ENCODE peak calls at places on chromosomes 16 and 17, in six cellular contexts. One of them, this sample, is unnamed.

GRCh38 chr17:28982191-28982793 is 23.5 kb downstream of the SEZ6 start:
- DNase-seq in heart left ventricle: no peak
- DNase-seq in pancreas: no peak
- DNase-seq in effector memory CD4-positive, alpha-beta T cell: peak; percentile 56
- DNase-seq in mesendoderm: peak; percentile 49
- DNase-seq in stomach: no peak
- DNase-seq in this sample: no peak

GRCh38 chr17:19415311-19415710 is 4.3 kb downstream of the RNF112 start:
- DNase-seq in stomach: no peak
- DNase-seq in heart left ventricle: no peak
- DNase-seq in effector memory CD4-positive, alpha-beta T cell: no peak
- DNase-seq in pancreas: no peak
- DNase-seq in mesendoderm: no peak
- DNase-seq in this sample: no peak

GRCh38 chr17:71530227-71530626 is 590.6 kb upstream of the SOX9 start:
- DNase-seq in heart left ventricle: no peak
- DNase-seq in pancreas: no peak
- DNase-seq in stomach: no peak
- DNase-seq in mesendoderm: no peak
- DNase-seq in effector memory CD4-positive, alpha-beta T cell: no peak
- DNase-seq in this sample: no peak

GRCh38 chr16:12078405-12079245 is 102.1 kb downstream of the SNX29 start:
- DNase-seq in stomach: no peak
- DNase-seq in effector memory CD4-positive, alpha-beta T cell: no peak
- DNase-seq in heart left ventricle: no peak
- DNase-seq in pancreas: no peak
- DNase-seq in mesendoderm: no peak
- DNase-seq in this sample: peak; percentile 44

GRCh38 chr16:87060026-87060986 is 256.9 kb downstream of the C16orf95 start:
- DNase-seq in mesendoderm: peak; percentile 48
- DNase-seq in stomach: no peak
- DNase-seq in heart left ventricle: no peak
- DNase-seq in pancreas: no peak
- DNase-seq in effector memory CD4-positive, alpha-beta T cell: no peak
- DNase-seq in this sample: no peak

GRCh38 chr16:81445143-81445922 is 725 bp downstream of the CMIP start:
- DNase-seq in effector memory CD4-positive, alpha-beta T cell: peak; percentile 9
- DNase-seq in mesendoderm: no peak
- DNase-seq in heart left ventricle: no peak
- DNase-seq in stomach: peak; percentile 58
- DNase-seq in pancreas: peak; percentile 55
- DNase-seq in this sample: peak; percentile 73

GRCh38 chr16:85860413-85861094 is 38.4 kb upstream of the IRF8 start:
- DNase-seq in pancreas: no peak
- DNase-seq in stomach: no peak
- DNase-seq in mesendoderm: no peak
- DNase-seq in effector memory CD4-positive, alpha-beta T cell: no peak
- DNase-seq in heart left ventricle: no peak
- DNase-seq in this sample: no peak

GRCh38 chr17:63649813-63650212 is 27.6 kb downstream of the MAP3K3 start:
- DNase-seq in mesendoderm: no peak
- DNase-seq in heart left ventricle: no peak
- DNase-seq in effector memory CD4-positive, alpha-beta T cell: no peak
- DNase-seq in stomach: no peak
- DNase-seq in pancreas: no peak
- DNase-seq in this sample: no peak

DNA sequence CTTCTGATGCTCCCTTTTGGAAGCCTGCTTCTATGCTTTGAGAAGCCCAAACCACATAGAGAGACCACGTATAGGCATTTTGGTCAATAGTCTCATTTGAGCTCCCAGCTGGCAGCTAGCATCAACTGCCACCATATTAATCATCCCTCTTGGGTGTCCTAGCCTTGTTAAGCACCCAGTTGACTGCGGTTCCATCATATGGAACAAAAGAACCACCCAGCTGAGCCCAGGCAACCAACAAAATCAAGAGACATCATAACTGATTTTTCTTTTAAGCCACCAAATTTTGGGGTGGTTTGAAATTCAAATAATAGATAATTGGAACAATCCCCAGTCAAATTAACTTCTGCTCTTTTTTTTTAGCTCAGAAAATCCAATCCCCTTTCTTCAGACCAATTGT is 53.9 kb downstream of the HS3ST3B1 start:
- DNase-seq in heart left ventricle: no peak
- DNase-seq in stomach: no peak
- DNase-seq in mesendoderm: no peak
- DNase-seq in pancreas: no peak
- DNase-seq in effector memory CD4-positive, alpha-beta T cell: no peak
- DNase-seq in this sample: no peak
- H3K4me3 ChIP-seq in heart left ventricle: no peak overlapping the region
- H3K4me3 ChIP-seq in stomach: no peak overlapping the region
- H3K4me3 ChIP-seq in mesendoderm: no peak overlapping the region
- H3K4me3 ChIP-seq in pancreas: no peak overlapping the region
- H3K4me3 ChIP-seq in effector memory CD4-positive, alpha-beta T cell: no peak overlapping the region
- H3K4me3 ChIP-seq in this sample: no peak overlapping the region

DNA sequence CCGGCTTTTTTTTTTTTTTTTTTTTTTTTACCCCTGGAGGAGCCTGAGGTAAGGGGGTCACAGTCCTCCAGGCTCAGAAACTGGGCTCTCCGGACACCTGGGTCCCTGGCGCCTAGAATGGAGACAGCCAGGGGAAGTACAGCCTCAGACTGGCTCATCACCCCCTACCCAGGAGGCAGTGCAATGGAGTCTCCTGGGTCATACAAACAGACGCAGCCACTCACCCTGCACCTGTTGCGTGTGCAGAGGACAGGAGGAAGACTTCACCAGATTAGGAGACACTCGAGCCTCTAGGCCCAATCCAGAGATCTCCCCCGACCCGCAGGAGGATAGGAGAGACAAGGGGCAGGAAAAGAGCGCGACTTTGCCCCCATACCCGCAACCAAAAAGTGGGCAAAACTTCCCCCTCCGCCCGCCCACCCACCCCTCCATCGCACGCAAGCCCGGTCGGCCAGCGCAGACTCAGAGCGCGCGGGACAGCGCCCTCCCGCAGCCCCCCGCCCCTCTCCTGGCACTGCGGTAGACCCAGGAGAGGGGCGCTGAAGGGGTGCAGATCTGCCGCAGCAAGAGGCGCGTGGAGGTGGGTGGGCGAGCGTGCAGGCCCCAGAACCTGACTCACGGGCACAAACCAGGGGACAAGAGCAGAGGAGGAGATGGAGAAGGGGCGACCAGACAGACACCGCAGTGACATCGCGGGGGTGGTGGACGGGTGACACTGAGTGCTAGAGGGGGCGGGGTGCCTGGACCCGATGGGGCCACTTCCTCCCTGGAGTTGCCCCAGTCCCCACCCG is 900 bp downstream of the HAP1 start:
- DNase-seq in effector memory CD4-positive, alpha-beta T cell: no peak
- DNase-seq in stomach: no peak
- DNase-seq in mesendoderm: no peak
- DNase-seq in heart left ventricle: no peak
- DNase-seq in pancreas: no peak
- DNase-seq in this sample: no peak
- H3K27me3 ChIP-seq in effector memory CD4-positive, alpha-beta T cell: peaks cover 30% of the 10 kb centered on the region
- H3K27me3 ChIP-seq in stomach: peaks cover 54% of the 10 kb centered on the region
- H3K27me3 ChIP-seq in mesendoderm: peaks cover 13% of the 10 kb centered on the region
- H3K27me3 ChIP-seq in heart left ventricle: peaks cover 57% of the 10 kb centered on the region
- H3K27me3 ChIP-seq in pancreas: peaks cover 19% of the 10 kb centered on the region
- H3K27me3 ChIP-seq in this sample: peaks cover 63% of the 10 kb centered on the region

DNA sequence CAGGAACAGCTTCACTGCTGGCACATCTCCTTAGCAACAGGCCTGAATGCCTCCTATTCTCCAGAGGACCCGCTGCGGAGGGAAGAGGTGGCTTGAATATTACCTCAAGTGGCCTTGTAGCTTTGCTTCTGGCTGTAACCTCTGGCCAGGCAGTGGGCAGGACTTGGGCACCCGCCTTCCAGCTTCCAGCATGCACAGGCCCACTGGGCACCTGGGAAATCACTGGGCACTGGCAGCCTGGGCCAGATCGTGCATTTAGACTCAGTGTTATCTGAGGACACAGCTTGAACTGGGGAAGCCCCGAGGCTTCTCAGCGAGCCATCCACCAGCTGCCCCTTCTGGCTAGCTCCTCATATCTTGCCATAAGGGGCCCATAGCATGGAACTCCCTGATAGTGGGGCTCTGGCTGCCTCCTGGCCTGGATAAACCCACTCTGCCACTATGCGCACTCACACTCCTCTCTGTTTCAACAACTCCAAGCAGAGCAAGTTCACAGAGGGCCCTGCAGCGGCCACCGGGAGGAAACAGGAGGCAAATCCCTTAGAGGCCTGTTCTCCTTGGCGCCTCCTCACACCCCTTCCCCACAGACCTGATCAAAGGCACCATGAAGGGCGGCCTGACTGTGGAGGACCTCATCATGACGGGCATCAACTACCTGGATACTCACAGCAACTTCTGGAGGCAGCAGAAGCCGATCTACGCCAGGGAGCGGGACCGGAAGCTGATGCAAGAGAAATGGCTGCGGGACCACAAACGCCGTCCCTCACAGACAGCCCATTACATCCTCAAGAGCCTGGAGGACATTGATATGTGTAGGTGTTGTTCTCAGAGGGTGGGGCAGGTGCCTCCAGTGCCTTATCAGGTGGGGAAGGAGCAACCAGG is 7.8 kb downstream of the ODAD4 start:
- DNase-seq in stomach: peak; percentile 49
- DNase-seq in pancreas: peak; percentile 86
- DNase-seq in heart left ventricle: peak; percentile 64
- DNase-seq in effector memory CD4-positive, alpha-beta T cell: no peak
- DNase-seq in mesendoderm: no peak
- DNase-seq in this sample: no peak
- H3K27ac ChIP-seq in stomach: no peak overlapping the region
- H3K27ac ChIP-seq in pancreas: no peak overlapping the region
- H3K27ac ChIP-seq in heart left ventricle: peak overlapping the region; percentile 46
- H3K27ac ChIP-seq in effector memory CD4-positive, alpha-beta T cell: no peak overlapping the region
- H3K27ac ChIP-seq in mesendoderm: no peak overlapping the region
- H3K27ac ChIP-seq in this sample: no peak overlapping the region

GRCh38 chr17:16287563-16288027 is 65.7 kb downstream of the CENPV start:
- DNase-seq in mesendoderm: no peak
- DNase-seq in effector memory CD4-positive, alpha-beta T cell: no peak
- DNase-seq in pancreas: no peak
- DNase-seq in heart left ventricle: no peak
- DNase-seq in stomach: peak; percentile 37
- DNase-seq in this sample: no peak
- H3K4me3 ChIP-seq in mesendoderm: no peak overlapping the region
- H3K4me3 ChIP-seq in effector memory CD4-positive, alpha-beta T cell: peak overlapping the region; percentile 22
- H3K4me3 ChIP-seq in pancreas: no peak overlapping the region
- H3K4me3 ChIP-seq in heart left ventricle: no peak overlapping the region
- H3K4me3 ChIP-seq in stomach: no peak overlapping the region
- H3K4me3 ChIP-seq in this sample: peak overlapping the region; percentile 10

GRCh38 chr17:60067871-60068270 is 10.8 kb downstream of the HEATR6 start:
- DNase-seq in pancreas: no peak
- DNase-seq in heart left ventricle: no peak
- DNase-seq in mesendoderm: no peak
- DNase-seq in effector memory CD4-positive, alpha-beta T cell: no peak
- DNase-seq in stomach: no peak
- DNase-seq in this sample: no peak

GRCh38 chr17:60065867-60066266 is 12.9 kb downstream of the HEATR6 start:
- DNase-seq in effector memory CD4-positive, alpha-beta T cell: no peak
- DNase-seq in pancreas: no peak
- DNase-seq in mesendoderm: no peak
- DNase-seq in heart left ventricle: no peak
- DNase-seq in stomach: no peak
- DNase-seq in this sample: no peak

GRCh38 chr17:60065136-60065535 is 13.6 kb downstream of the HEATR6 start:
- DNase-seq in mesendoderm: no peak
- DNase-seq in heart left ventricle: no peak
- DNase-seq in stomach: no peak
- DNase-seq in pancreas: no peak
- DNase-seq in effector memory CD4-positive, alpha-beta T cell: no peak
- DNase-seq in this sample: no peak

GRCh38 chr17:60066576-60066975 is 12.1 kb downstream of the HEATR6 start:
- DNase-seq in mesendoderm: peak; percentile 91
- DNase-seq in effector memory CD4-positive, alpha-beta T cell: no peak
- DNase-seq in pancreas: no peak
- DNase-seq in heart left ventricle: no peak
- DNase-seq in stomach: no peak
- DNase-seq in this sample: no peak
- H3K27me3 ChIP-seq in mesendoderm: no peaks in the 10 kb centered on the region
- H3K27me3 ChIP-seq in effector memory CD4-positive, alpha-beta T cell: no peaks in the 10 kb centered on the region
- H3K27me3 ChIP-seq in pancreas: no peaks in the 10 kb centered on the region
- H3K27me3 ChIP-seq in heart left ventricle: no peaks in the 10 kb centered on the region
- H3K27me3 ChIP-seq in stomach: no peaks in the 10 kb centered on the region
- H3K27me3 ChIP-seq in this sample: no peaks in the 10 kb centered on the region

This sample was measured in lower lobe of right lung.